ENCODE peak calls at places on chromosome 4, in ten cellular contexts. X, N, F, S, K, Q, D, O, E and V are unnamed samples.

GRCh38 chr4:112836895-112837294 is 200.0 kb downstream of the LARP7 start:
- DNase-seq in X (no peak), N (no peak), F (no peak), S (no peak), K (no peak), Q (no peak), D (no peak), O (no peak), E (no peak), V (no peak)

GRCh38 chr4:60938621-60939020 is 261.5 kb upstream of the ADGRL3 start:
- DNase-seq in X (no peak), N (no peak), F (no peak), S (no peak), K (no peak), Q (no peak), D (no peak), O (no peak), E (no peak), V (no peak)

GRCh38 chr4:62457356-62457755 is 1257.2 kb downstream of the ADGRL3 start:
- DNase-seq in X (no peak), N (no peak), F (no peak), S (no peak), K (no peak), Q (no peak), D (no peak), O (no peak), E (no peak), V (no peak)

GRCh38 chr4:155604718-155605601 is 61.7 kb upstream of the GUCY1A1 start:
- DNase-seq in X (no peak), N (peak; percentile 79), F (peak; percentile 84), S (no peak), K (peak; percentile 73), Q (no peak), D (no peak), O (no peak), E (peak; percentile 93), V (peak; percentile 34)

GRCh38 chr4:99998062-99998880 is 48.2 kb upstream of the H2AZ1 start:
- DNase-seq in X (no peak), N (peak; percentile 34), F (no peak), S (no peak), K (peak; percentile 45), Q (no peak), D (no peak), O (no peak), E (peak; percentile 68), V (peak; percentile 43)

GRCh38 chr4:19689511-19689910 is 562.2 kb upstream of the SLIT2 start:
- DNase-seq in X (no peak), N (peak; percentile 50), F (no peak), S (no peak), K (peak; percentile 62), Q (no peak), D (no peak), O (no peak), E (peak; percentile 89), V (peak; percentile 54)

GRCh38 chr4:8160572-8160971 is 2.0 kb upstream of the ABLIM2 start:
- DNase-seq in X (no peak), N (no peak), F (no peak), S (no peak), K (no peak), Q (no peak), D (no peak), O (no peak), E (no peak), V (no peak)

GRCh38 chr4:26208237-26208985 is 112.4 kb upstream of the RBPJ start:
- DNase-seq in X (no peak), N (no peak), F (no peak), S (no peak), K (no peak), Q (no peak), D (no peak), O (no peak), E (no peak), V (no peak)

GRCh38 chr4:51890760-51891159 is 47.8 kb downstream of the DCUN1D4 start:
- DNase-seq in X (no peak), N (no peak), F (no peak), S (no peak), K (no peak), Q (no peak), D (no peak), O (no peak), E (no peak), V (no peak)

GRCh38 chr4:60128916-60129315 is 1071.2 kb upstream of the ADGRL3 start:
- DNase-seq in X (no peak), N (no peak), F (no peak), S (no peak), K (no peak), Q (no peak), D (no peak), O (no peak), E (no peak), V (no peak)

GRCh38 chr4:22508376-22508775 is 7.5 kb downstream of the ADGRA3 start:
- DNase-seq in X (no peak), N (no peak), F (no peak), S (no peak), K (no peak), Q (no peak), D (no peak), O (no peak), E (no peak), V (no peak)

GRCh38 chr4:101584306-101584705 is 206.2 kb upstream of the BANK1 start:
- DNase-seq in X (no peak), N (no peak), F (no peak), S (no peak), K (no peak), Q (no peak), D (no peak), O (no peak), E (no peak), V (no peak)

GRCh38 chr4:114034189-114034588 is 54.7 kb upstream of the ARSJ start:
- DNase-seq in X (no peak), N (no peak), F (no peak), S (no peak), K (no peak), Q (no peak), D (no peak), O (no peak), E (no peak), V (no peak)

GRCh38 chr4:87365348-87365747 is 25.6 kb downstream of the HSD17B11 start:
- DNase-seq in X (no peak), N (no peak), F (no peak), S (no peak), K (no peak), Q (no peak), D (no peak), O (no peak), E (no peak), V (no peak)

GRCh38 chr4:163269156-163269555 is 63.2 kb downstream of the NPY1R start:
- DNase-seq in X (no peak), N (no peak), F (no peak), S (no peak), K (no peak), Q (no peak), D (no peak), O (no peak), E (no peak), V (no peak)

GRCh38 chr4:153488719-153489384 is 22.7 kb downstream of the TMEM131L start:
- DNase-seq in X (no peak), N (no peak), F (no peak), S (no peak), K (no peak), Q (no peak), D (no peak), O (peak; percentile 25), E (peak; percentile 10), V (no peak)

GRCh38 chr4:2272828-2273120 is 10.9 kb upstream of the MXD4 start:
- DNase-seq in X (no peak), N (no peak), F (no peak), S (no peak), K (no peak), Q (no peak), D (no peak), O (no peak), E (no peak), V (no peak)

GRCh38 chr4:111043286-111043685 is 420.4 kb upstream of the PITX2 start:
- DNase-seq in X (no peak), N (no peak), F (no peak), S (no peak), K (no peak), Q (no peak), D (no peak), O (no peak), E (no peak), V (no peak)

GRCh38 chr4:159451006-159451405 is 348.1 kb downstream of the RAPGEF2 start:
- DNase-seq in X (no peak), N (peak; percentile 13), F (no peak), S (no peak), K (no peak), Q (no peak), D (no peak), O (no peak), E (no peak), V (no peak)

GRCh38 chr4:26342328-26343040 is 21.7 kb downstream of the RBPJ start:
- DNase-seq in X (no peak), N (peak; percentile 87), F (no peak), S (no peak), K (peak; percentile 88), Q (no peak), D (no peak), O (no peak), E (peak; percentile 76), V (peak; percentile 82)

GRCh38 chr4:111689214-111689613 is 456.0 kb upstream of the FAM241A start:
- DNase-seq in X (no peak), N (peak; percentile 28), F (peak; percentile 70), S (no peak), K (peak; percentile 57), Q (no peak), D (no peak), O (no peak), E (peak; percentile 68), V (peak; percentile 8)

GRCh38 chr4:77449996-77450395 is 155.6 kb upstream of the CXCL13 start:
- DNase-seq in X (no peak), N (no peak), F (no peak), S (no peak), K (no peak), Q (no peak), D (no peak), O (no peak), E (peak; percentile 13), V (no peak)

GRCh38 chr4:39539026-39539690 is 11.9 kb upstream of the UGDH start:
- DNase-seq in X (no peak), N (no peak), F (no peak), S (no peak), K (no peak), Q (no peak), D (no peak), O (no peak), E (no peak), V (no peak)

GRCh38 chr4:76883147-76883546 is 14.8 kb downstream of the SOWAHB start:
- DNase-seq in X (no peak), N (no peak), F (no peak), S (no peak), K (no peak), Q (no peak), D (no peak), O (no peak), E (peak; percentile 69), V (no peak)